ENCODE peak calls at places on chromosomes 13 and 19, in six cellular contexts. V, M, L, C, W and T are unnamed samples.

GRCh38 chr19:39052243-39052746 is 19.9 kb upstream of the FBXO27 start:
- DNase-seq in V (peak; percentile 76), M (peak; percentile 84), C (peak; percentile 60), L (peak; percentile 69), W (peak; percentile 63), T (peak; percentile 20)

GRCh38 chr19:6464070-6464873 is at the start of gene CRB3:
- DNase-seq in W (no peak), M (peak; percentile 50), C (peak; percentile 15), V (no peak), L (no peak), T (peak; percentile 53)

GRCh38 chr13:112679381-112679780 is 10.5 kb upstream of the ATP11A start:
- DNase-seq in W (no peak), V (no peak), L (no peak), C (no peak), M (peak; percentile 6), T (no peak)

GRCh38 chr19:1374250-1374577 is 9.5 kb upstream of the NDUFS7 start:
- DNase-seq in V (no peak), M (no peak), W (no peak), C (no peak), L (no peak), T (no peak)

GRCh38 chr13:25213716-25214115 is 41.6 kb upstream of the AMER2 start:
- DNase-seq in W (no peak), C (no peak), M (no peak), V (peak; percentile 15), L (no peak), T (no peak)

GRCh38 chr13:30766957-30767603 is 31.7 kb downstream of the ALOX5AP start:
- DNase-seq in W (no peak), M (peak; percentile 31), V (no peak), L (no peak), C (no peak), T (no peak)

GRCh38 chr19:33350538-33351309 is 22.8 kb upstream of the CEBPG start:
- DNase-seq in V (peak; percentile 66), L (peak; percentile 69), W (no peak), C (no peak), M (no peak), T (no peak)

GRCh38 chr19:1045247-1045603 is 5.3 kb downstream of the ABCA7 start:
- DNase-seq in W (no peak), M (peak; percentile 90), C (peak; percentile 54), V (no peak), L (no peak), T (no peak)

GRCh38 chr13:30726192-30726591 is 9.2 kb upstream of the ALOX5AP start:
- DNase-seq in C (no peak), L (no peak), M (no peak), W (no peak), V (no peak), T (no peak)

GRCh38 chr13:51733656-51734334 is 70.2 kb downstream of the DHRS12 start:
- DNase-seq in V (no peak), C (no peak), W (no peak), M (no peak), L (no peak), T (no peak)

GRCh38 chr19:51131780-51132680 is 7.3 kb downstream of the SIGLEC9 start:
- DNase-seq in V (no peak), M (peak; percentile 45), W (no peak), C (no peak), L (peak; percentile 97), T (peak; percentile 55)

GRCh38 chr19:10612515-10613119 is 12.7 kb upstream of the SLC44A2 start:
- DNase-seq in W (peak; percentile 70), M (no peak), L (no peak), C (no peak), V (peak; percentile 42), T (no peak)

GRCh38 chr19:8973501-8974091 is 36.6 kb downstream of the MUC16 start:
- DNase-seq in W (no peak), C (no peak), M (no peak), V (no peak), L (peak; percentile 1), T (no peak)

GRCh38 chr19:43425567-43426392 is 11.1 kb downstream of the TEX101 start:
- DNase-seq in L (peak; percentile 30), C (no peak), V (peak; percentile 54), W (no peak), M (no peak), T (no peak)

GRCh38 chr19:4606921-4607678 is 32.2 kb upstream of the TNFAIP8L1 start:
- DNase-seq in M (no peak), W (no peak), L (peak; percentile 62), C (no peak), V (no peak), T (peak; percentile 11)

GRCh38 chr19:2423913-2424685 is 3.3 kb downstream of the TIMM13 start:
- DNase-seq in W (no peak), M (no peak), L (no peak), V (no peak), C (no peak), T (no peak)

GRCh38 chr13:46663216-46663615 is 110.2 kb downstream of the LRCH1 start:
- DNase-seq in L (no peak), C (no peak), W (no peak), V (no peak), M (no peak), T (no peak)

GRCh38 chr19:49335071-49335783 is at the start of gene CD37:
- DNase-seq in W (no peak), L (no peak), M (peak; percentile 70), V (no peak), C (peak; percentile 31), T (no peak)

GRCh38 chr13:113982296-113982661 is 8.4 kb upstream of the C13orf46 start:
- DNase-seq in L (no peak), C (no peak), W (no peak), V (no peak), M (no peak), T (no peak)

GRCh38 chr19:1260749-1261511 is 8.2 kb upstream of the CIRBP start:
- DNase-seq in M (peak; percentile 98), W (peak; percentile 92), L (peak; percentile 98), V (peak; percentile 95), C (peak; percentile 93), T (peak; percentile 92)

GRCh38 chr19:37484406-37485115 is 15.4 kb downstream of the ZNF570 start:
- DNase-seq in C (no peak), W (no peak), M (no peak), L (no peak), V (no peak), T (no peak)

GRCh38 chr19:4633140-4633967 is 6.0 kb upstream of the TNFAIP8L1 start:
- DNase-seq in V (peak; percentile 73), C (peak; percentile 11), M (peak; percentile 72), W (peak; percentile 38), L (peak; percentile 84), T (no peak)

GRCh38 chr19:4914736-4915501 is 5.6 kb downstream of the UHRF1 start:
- DNase-seq in V (peak; percentile 66), M (peak; percentile 82), C (peak; percentile 74), W (no peak), L (peak; percentile 74), T (no peak)

GRCh38 chr19:49801966-49802661 is 11.0 kb downstream of the FUZ start:
- DNase-seq in W (peak; percentile 83), C (no peak), V (peak; percentile 93), L (peak; percentile 93), M (no peak), T (peak; percentile 68)

GRCh38 chr19:50357178-50358100 is 8.0 kb downstream of the NAPSA start:
- DNase-seq in M (peak; percentile 92), V (peak; percentile 65), C (peak; percentile 79), W (peak; percentile 72), L (peak; percentile 69), T (peak; percentile 58)